ENCODE peak calls at places on chromosomes 12 and 14, in four cellular contexts. K is foreskin fibroblast, U is right atrium auricular region, D is AG04450. Y is an unnamed sample.

GRCh38 chr14:58082491-58083098 is 69.4 kb downstream of the ARMH4 start:
- DNase-seq in K (peak; percentile 87), U (no peak), D (peak; percentile 47), Y (no peak)

GRCh38 chr12:94077209-94077608 is 71.2 kb upstream of the PLXNC1 start:
- DNase-seq in K (no peak), U (no peak), D (no peak), Y (no peak)

GRCh38 chr12:57629897-57630471 is 3.0 kb downstream of the B4GALNT1 start:
- DNase-seq in K (no peak), U (peak; percentile 38), D (no peak), Y (peak; percentile 62)

GRCh38 chr14:76867536-76868452 is 41.6 kb downstream of the LRRC74A start:
- DNase-seq in K (no peak), U (no peak), D (no peak), Y (no peak)

GRCh38 chr12:104177663-104178501 is 37.7 kb upstream of the TXNRD1 start:
- DNase-seq in K (peak; percentile 96), U (peak; percentile 92), D (peak; percentile 89), Y (peak; percentile 46)

GRCh38 chr12:27555316-27555715 is 31.3 kb downstream of the PPFIBP1 start:
- DNase-seq in K (no peak), U (no peak), D (no peak), Y (no peak)

GRCh38 chr14:105842105-105842504 is 315.7 kb downstream of the TMEM121 start:
- DNase-seq in K (no peak), U (no peak), D (no peak), Y (no peak)

GRCh38 chr14:39302124-39302810 is 68.6 kb downstream of the MIA2 start:
- DNase-seq in K (no peak), U (no peak), D (no peak), Y (no peak)

GRCh38 chr14:96104469-96105057 is 65.4 kb downstream of the C14orf132 start:
- DNase-seq in K (peak; percentile 99), U (peak; percentile 85), D (peak; percentile 99), Y (no peak)

GRCh38 chr14:35341454-35342159 is 49.4 kb downstream of the PSMA6 start:
- DNase-seq in K (peak; percentile 96), U (peak; percentile 96), D (peak; percentile 51), Y (peak; percentile 96)

GRCh38 chr12:131701705-131702572 is 9.0 kb upstream of the SFSWAP start:
- DNase-seq in K (no peak), U (peak; percentile 5), D (no peak), Y (peak; percentile 74)

GRCh38 chr14:26966942-26967341 is 369.1 kb upstream of the NOVA1 start:
- DNase-seq in K (no peak), U (no peak), D (no peak), Y (no peak)

GRCh38 chr12:103560604-103561101 is 26.4 kb upstream of the STAB2 start:
- DNase-seq in K (peak; percentile 97), U (no peak), D (peak; percentile 77), Y (no peak)

GRCh38 chr12:123286997-123287396 is 15.3 kb upstream of the CDK2AP1 start:
- DNase-seq in K (no peak), U (no peak), D (no peak), Y (no peak)

GRCh38 chr14:64294672-64295413 is 672 bp upstream of the ESR2 start:
- DNase-seq in K (peak; percentile 67), U (no peak), D (peak; percentile 20), Y (peak; percentile 91)

GRCh38 chr12:80218925-80219714 is 119.8 kb downstream of the OTOGL start:
- DNase-seq in K (peak; percentile 24), U (no peak), D (no peak), Y (no peak)

GRCh38 chr14:101502761-101503392 is 58.4 kb upstream of the DIO3 start:
- DNase-seq in K (no peak), U (peak; percentile 51), D (no peak), Y (no peak)

GRCh38 chr12:87283111-87283510 is 746.1 kb downstream of the C12orf50 start:
- DNase-seq in K (no peak), U (no peak), D (no peak), Y (no peak)

GRCh38 chr12:92123780-92124707 is 21.6 kb downstream of the BTG1 start:
- DNase-seq in K (no peak), U (no peak), D (no peak), Y (no peak)

GRCh38 chr14:60945984-60946383 is 34.9 kb downstream of the TRMT5 start:
- DNase-seq in K (no peak), U (no peak), D (no peak), Y (no peak)

GRCh38 chr12:88763536-88764100 is 183.3 kb upstream of the KITLG start:
- DNase-seq in K (peak; percentile 56), U (no peak), D (no peak), Y (no peak)

GRCh38 chr12:112506513-112507166 is 87.9 kb downstream of the PTPN11 start:
- DNase-seq in K (no peak), U (no peak), D (no peak), Y (no peak)
- TF ChIP-seq CTCF in K (no peak), U (no peak), D (peak; percentile 13), Y (no peak)

GRCh38 chr12:75628511-75628910 is 117.1 kb upstream of the KRR1 start:
- DNase-seq in K (no peak), U (no peak), D (no peak), Y (no peak)

GRCh38 chr12:75622492-75622891 is 111.1 kb upstream of the KRR1 start:
- DNase-seq in K (no peak), U (no peak), D (no peak), Y (no peak)

GRCh38 chr12:75628916-75629315 is 117.5 kb upstream of the KRR1 start:
- DNase-seq in K (no peak), U (no peak), D (no peak), Y (no peak)

DNA sequence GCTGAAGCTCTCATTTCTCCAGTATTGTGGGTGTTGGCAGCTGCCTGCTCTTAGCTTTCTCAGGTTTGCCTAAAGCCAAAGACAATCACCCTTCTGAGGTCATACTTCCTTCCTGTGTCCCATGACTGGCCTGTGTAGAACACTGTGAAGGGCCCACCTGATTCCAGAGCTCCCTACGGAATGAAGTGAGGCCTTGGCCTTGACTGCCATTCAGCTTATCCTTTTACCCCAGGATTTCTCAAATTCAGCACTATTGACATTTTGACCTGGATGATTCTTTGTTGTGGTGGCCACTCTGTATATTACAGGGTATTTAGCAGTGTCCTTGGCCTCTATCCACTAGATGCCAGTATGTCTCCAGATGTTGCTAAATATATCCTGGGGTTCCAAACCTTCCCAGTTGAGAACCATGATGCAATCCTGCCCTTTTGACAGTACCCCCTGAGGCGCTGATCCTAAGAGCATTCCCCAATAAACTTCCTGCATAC is 112.3 kb upstream of the KRR1 start:
- DNase-seq in K (peak; percentile 86), U (no peak), D (no peak), Y (no peak)
- TF ChIP-seq CTCF in K (peak; percentile 18), U (peak; percentile 38), D (peak; percentile 4), Y (peak; percentile 58)

GRCh38 chr14:34235635-34236300 is 226.3 kb downstream of the SPTSSA start:
- DNase-seq in K (no peak), U (no peak), D (no peak), Y (no peak)
- TF ChIP-seq CTCF in K (no peak), U (no peak), D (no peak), Y (no peak)

DNA sequence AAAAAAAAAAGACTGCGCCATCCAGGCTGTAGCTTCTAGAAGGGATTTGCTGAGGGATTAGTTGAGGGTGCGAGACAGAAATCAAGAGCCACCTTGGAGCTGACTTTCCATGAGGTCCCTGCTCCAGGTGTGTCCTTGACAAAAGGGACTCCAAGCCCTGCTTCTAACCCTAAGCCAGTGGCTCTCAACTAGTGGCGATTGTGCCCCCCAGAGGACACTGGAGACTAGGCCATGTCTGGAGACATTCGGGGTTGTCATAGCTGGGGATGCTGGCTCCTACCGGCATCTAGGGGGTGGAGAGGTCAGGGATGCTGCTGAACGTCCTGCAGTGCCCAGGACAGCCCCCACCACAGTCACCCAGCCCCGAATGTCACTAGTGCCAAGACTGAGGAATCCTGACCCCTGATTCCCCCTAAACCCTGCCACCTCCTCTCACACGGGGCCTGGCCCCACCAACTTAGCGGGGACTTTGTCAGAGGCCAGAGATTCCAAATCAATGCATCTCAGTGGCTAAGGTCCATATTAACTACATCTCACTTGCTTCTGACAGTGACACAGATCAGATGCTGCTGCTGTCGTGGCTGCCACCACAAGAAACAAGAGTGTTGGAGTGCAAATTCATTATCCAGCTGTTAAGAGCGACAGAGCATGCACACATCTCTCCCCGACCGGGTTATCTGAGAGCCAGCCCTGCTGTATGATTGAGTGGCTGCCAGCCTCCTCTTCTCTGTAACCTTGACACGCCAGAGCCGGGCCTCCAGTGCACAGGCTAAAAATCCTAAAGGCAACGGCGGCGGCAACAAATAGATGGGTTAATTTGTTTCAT is 40.4 kb downstream of the SPRING1 start:
- DNase-seq in K (peak; percentile 44), U (no peak), D (no peak), Y (no peak)
- TF ChIP-seq CTCF in K (peak; percentile 14), U (peak; percentile 39), D (peak; percentile 19), Y (peak; percentile 45)

DNA sequence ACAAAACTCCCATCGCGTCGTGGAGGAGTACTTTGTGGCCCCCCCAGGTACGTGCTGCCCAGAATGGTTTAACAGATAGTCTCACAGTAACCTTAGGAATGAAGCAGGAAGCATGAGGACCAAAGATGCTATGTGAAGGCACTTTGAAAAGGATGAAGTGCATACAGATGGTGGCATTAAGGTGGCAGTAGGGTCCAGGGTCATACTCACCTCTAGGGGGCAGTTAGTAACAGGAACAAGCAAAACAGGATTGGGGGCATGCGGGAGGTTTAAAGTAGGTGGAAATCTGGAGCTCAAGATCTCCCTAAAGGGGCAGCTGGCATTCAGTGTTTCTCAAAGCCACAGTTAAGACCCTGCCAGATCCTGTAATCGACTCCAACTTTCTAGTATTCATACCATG is 10.9 kb downstream of the GATC start:
- DNase-seq in K (peak; percentile 25), U (no peak), D (no peak), Y (no peak)
- TF ChIP-seq CTCF in K (peak; percentile 11), U (no peak), D (peak; percentile 34), Y (peak; percentile 26)

GRCh38 chr12:48002179-48002601 is 2.1 kb downstream of the COL2A1 start:
- DNase-seq in K (peak; percentile 22), U (no peak), D (no peak), Y (no peak)

GRCh38 chr12:48001426-48002178 is 2.7 kb downstream of the COL2A1 start:
- DNase-seq in K (peak; percentile 75), U (no peak), D (no peak), Y (no peak)

GRCh38 chr12:48002773-48003218 is 1.5 kb downstream of the COL2A1 start:
- DNase-seq in K (peak; percentile 71), U (no peak), D (no peak), Y (no peak)

GRCh38 chr12:47999816-48000215 is 4.5 kb downstream of the COL2A1 start:
- DNase-seq in K (no peak), U (no peak), D (no peak), Y (no peak)

GRCh38 chr12:48000878-48001321 is 3.4 kb downstream of the COL2A1 start:
- DNase-seq in K (peak; percentile 80), U (no peak), D (no peak), Y (no peak)
- TF ChIP-seq CTCF in K (no peak), U (no peak), D (no peak), Y (no peak)

Y was measured in osteocyte.